ENCODE peak calls at places on chromosome 22, in seven cellular contexts. C is MM.1S; D is activated CD8-positive, alpha-beta memory T cell treated with anti-CD3 and anti-CD28 coated beads for 1 hour; B is T-cell; K is foreskin melanocyte; Z is RWPE1; O is COR-L47. F is an unnamed sample.

GRCh38 chr22:24427500-24428164 is at the start of gene ADORA2A:
- DNase-seq in C (peak), D (peak), B (peak), K (no peak), Z (no peak), O (no peak), F (no peak)

GRCh38 chr22:43272301-43272700 is 70.9 kb downstream of the SCUBE1 start:
- DNase-seq in C (no peak), D (no peak), B (no peak), K (no peak), Z (no peak), O (no peak), F (no peak)

GRCh38 chr22:24540470-24540869 is 14.5 kb downstream of the GUCD1 start:
- DNase-seq in C (no peak), D (no peak), B (no peak), K (no peak), Z (no peak), O (no peak), F (peak)

GRCh38 chr22:50399751-50400331 is 56.7 kb downstream of the PPP6R2 start:
- DNase-seq in C (no peak), D (no peak), B (peak), K (peak), Z (peak), O (no peak), F (peak)

GRCh38 chr22:27885977-27886842 is 32.8 kb downstream of the PITPNB start:
- DNase-seq in C (peak), D (peak), B (peak), K (peak), Z (peak), O (no peak), F (peak)

GRCh38 chr22:46538816-46539163 is 1.4 kb upstream of the CELSR1 start:
- DNase-seq in C (no peak), D (no peak), B (no peak), K (peak), Z (no peak), O (no peak), F (peak)

GRCh38 chr22:37089451-37089850 is 20.1 kb downstream of the TMPRSS6 start:
- DNase-seq in C (no peak), D (no peak), B (no peak), K (no peak), Z (no peak), O (no peak), F (no peak)

GRCh38 chr22:47920380-47920959 is 1158.0 kb downstream of the TBC1D22A start:
- DNase-seq in C (no peak), D (no peak), B (no peak), K (no peak), Z (no peak), O (no peak), F (no peak)

GRCh38 chr22:50059185-50059880 is 1.2 kb upstream of the TTLL8 start:
- DNase-seq in C (peak), D (no peak), B (no peak), K (no peak), Z (peak), O (no peak), F (peak)

GRCh38 chr22:37204045-37204655 is 8.1 kb downstream of the SSTR3 start:
- DNase-seq in C (no peak), D (no peak), B (no peak), K (no peak), Z (no peak), O (no peak), F (no peak)

GRCh38 chr22:40485813-40486610 is 115.6 kb downstream of the SGSM3 start:
- DNase-seq in C (no peak), D (no peak), B (no peak), K (no peak), Z (peak), O (no peak), F (no peak)

GRCh38 chr22:45336971-45337431 is 27.3 kb downstream of the FAM118A start:
- DNase-seq in C (no peak), D (no peak), B (peak), K (no peak), Z (no peak), O (peak), F (no peak)

GRCh38 chr22:44862981-44863860 is 110.8 kb downstream of the ARHGAP8 start:
- DNase-seq in C (no peak), D (no peak), B (no peak), K (no peak), Z (no peak), O (no peak), F (peak)

GRCh38 chr22:32473388-32473952 is 1.1 kb upstream of the FBXO7 start:
- DNase-seq in C (peak), D (no peak), B (peak), K (peak), Z (peak), O (peak), F (peak)

F was measured in SK-MEL-5.